ENCODE peak calls at places on chromosomes 2 and 18, in seven cellular contexts. L is tibial artery, Y is AG10803, J is spleen, W is brain microvascular endothelial cell, N is vagina, E is psoas muscle. U is an unnamed sample.

GRCh38 chr2:8543412-8544167 is 138.3 kb upstream of the ID2 start:
- DNase-seq in J (peak), E (peak), L (peak), W (peak), Y (peak), N (no peak), U (no peak)

GRCh38 chr2:233822781-233823730 is 31.3 kb downstream of the HJURP start:
- DNase-seq in E (no peak), L (peak), J (no peak), Y (no peak), N (no peak), W (no peak), U (no peak)

GRCh38 chr2:68218343-68218901 is 33.9 kb downstream of the PPP3R1 start:
- DNase-seq in W (no peak), Y (no peak), L (no peak), J (no peak), N (no peak), E (no peak), U (no peak)

GRCh38 chr2:55159752-55160151 is 72.3 kb downstream of the CLHC1 start:
- DNase-seq in Y (no peak), E (no peak), J (no peak), N (no peak), W (no peak), L (no peak), U (no peak)

GRCh38 chr2:75241696-75242095 is 42.4 kb upstream of the TACR1 start:
- DNase-seq in L (no peak), W (peak), J (no peak), E (no peak), Y (no peak), N (no peak), U (no peak)

GRCh38 chr2:1544478-1545069 is 131.3 kb downstream of the TPO start:
- DNase-seq in E (no peak), Y (peak), J (no peak), L (no peak), W (peak), N (no peak), U (no peak)

GRCh38 chr2:50143822-50144575 is 887.9 kb downstream of the NRXN1 start:
- DNase-seq in J (no peak), N (no peak), E (no peak), Y (peak), L (no peak), W (peak), U (peak)

GRCh38 chr2:58065248-58065647 is 18.6 kb downstream of the VRK2 start:
- DNase-seq in Y (no peak), W (no peak), J (no peak), E (no peak), N (no peak), L (no peak), U (no peak)

GRCh38 chr18:3935316-3935715 is 485.3 kb downstream of the TGIF1 start:
- DNase-seq in Y (no peak), W (no peak), L (no peak), E (no peak), J (no peak), N (no peak), U (no peak)

DNA sequence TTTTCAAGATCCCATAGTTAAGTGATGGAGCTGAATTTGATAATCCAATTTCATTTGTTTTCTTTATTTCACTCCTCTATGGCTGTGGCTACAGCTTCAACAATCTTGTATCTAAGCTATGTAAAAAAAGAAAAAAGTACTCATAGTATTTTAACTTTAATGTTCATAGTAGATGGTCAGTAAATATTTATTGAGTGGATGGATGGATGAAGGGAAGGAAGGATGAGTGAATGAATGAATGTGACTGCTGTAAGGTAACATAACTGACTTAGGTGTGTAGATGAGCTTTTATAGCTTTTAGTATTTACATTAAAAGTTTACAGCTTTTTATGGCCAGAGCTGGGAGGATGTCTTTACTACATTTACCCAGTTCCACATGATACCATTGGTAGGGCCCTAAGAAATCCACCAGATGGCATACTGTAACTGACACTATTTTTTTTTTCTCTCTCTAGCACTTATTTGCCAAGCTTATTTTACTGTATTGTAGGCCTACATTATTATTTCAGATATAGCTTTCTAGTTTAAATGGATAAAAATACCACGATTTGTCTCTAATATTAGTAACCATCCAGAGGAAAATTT is 13.4 kb upstream of the HRH4 start:
- DNase-seq in J (no peak), N (no peak), E (no peak), Y (no peak), L (no peak), W (no peak), U (no peak)
- TF ChIP-seq CTCF in J (no peak), N (no peak), E (no peak), Y (no peak), L (no peak), W (peak), U (no peak)

GRCh38 chr2:211854832-211855231 is 683.8 kb downstream of the ERBB4 start:
- DNase-seq in L (no peak), Y (no peak), W (no peak), N (no peak), E (no peak), J (no peak), U (no peak)
- TF ChIP-seq CTCF in L (no peak), Y (no peak), W (no peak), N (no peak), E (no peak), J (no peak), U (no peak)

DNA sequence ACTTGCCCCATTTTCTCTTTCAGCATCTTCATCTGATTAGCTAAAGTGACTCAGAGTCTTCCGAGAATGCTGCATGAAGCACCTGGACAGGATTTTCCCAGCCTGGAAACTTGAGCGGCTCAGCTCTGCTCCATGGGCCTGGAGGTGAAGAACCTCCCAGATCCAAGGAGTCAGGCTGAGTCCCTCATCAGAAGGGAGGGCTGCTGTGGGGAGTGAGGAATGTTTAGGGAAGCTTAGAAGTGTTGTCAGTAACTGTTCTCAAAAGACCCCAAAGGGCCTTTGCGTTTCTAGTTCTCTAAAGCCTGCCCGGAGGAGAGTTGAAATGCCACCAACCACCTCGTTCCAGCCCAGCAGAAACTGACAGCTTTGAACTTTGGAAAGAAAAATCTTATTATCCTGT is 157.1 kb downstream of the CLIP4 start:
- DNase-seq in E (no peak), L (peak), Y (no peak), W (no peak), N (no peak), J (no peak), U (no peak)
- TF ChIP-seq CTCF in E (no peak), L (no peak), Y (no peak), W (no peak), N (no peak), J (no peak), U (no peak)

DNA sequence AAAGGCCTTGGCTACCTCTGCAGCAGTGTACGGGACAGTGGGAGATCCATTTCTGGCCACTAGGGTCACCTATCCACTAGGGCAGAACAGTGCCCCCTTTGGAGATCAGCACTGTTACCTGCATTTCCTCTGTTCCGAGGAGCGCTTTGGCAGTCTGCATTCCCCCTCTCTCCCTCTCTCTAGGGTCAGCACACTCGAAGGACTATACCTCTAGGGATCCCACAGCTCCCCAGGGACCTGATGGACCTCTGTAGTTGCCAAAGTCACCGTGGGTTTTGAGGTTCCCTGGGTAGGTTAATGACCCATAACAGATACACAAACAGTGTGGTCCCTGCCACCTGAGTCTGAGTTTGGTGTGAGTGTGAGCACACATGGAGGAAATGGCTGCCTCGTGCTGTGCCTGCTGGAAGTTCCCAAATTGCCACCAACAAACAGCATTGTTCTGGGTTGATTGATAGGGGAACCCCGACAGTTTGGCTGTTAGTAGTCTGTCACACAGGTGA is 99.8 kb upstream of the VWC2L start:
- DNase-seq in E (no peak), J (no peak), Y (no peak), N (no peak), L (no peak), W (no peak), U (peak)
- TF ChIP-seq CTCF in E (no peak), J (no peak), Y (no peak), N (no peak), L (no peak), W (peak), U (peak)

GRCh38 chr2:46073540-46074018 is 223.6 kb upstream of the EPAS1 start:
- DNase-seq in Y (peak), N (no peak), L (no peak), J (no peak), E (no peak), W (peak), U (peak)

GRCh38 chr2:46077522-46078062 is 219.6 kb upstream of the EPAS1 start:
- DNase-seq in W (no peak), J (no peak), Y (no peak), N (no peak), L (no peak), E (no peak), U (no peak)

GRCh38 chr2:46076251-46076650 is 221.0 kb upstream of the EPAS1 start:
- DNase-seq in L (no peak), J (no peak), Y (peak), N (no peak), W (no peak), E (no peak), U (no peak)

GRCh38 chr2:46074501-46074900 is 222.7 kb upstream of the EPAS1 start:
- DNase-seq in J (no peak), L (no peak), W (no peak), N (no peak), E (no peak), Y (no peak), U (no peak)

DNA sequence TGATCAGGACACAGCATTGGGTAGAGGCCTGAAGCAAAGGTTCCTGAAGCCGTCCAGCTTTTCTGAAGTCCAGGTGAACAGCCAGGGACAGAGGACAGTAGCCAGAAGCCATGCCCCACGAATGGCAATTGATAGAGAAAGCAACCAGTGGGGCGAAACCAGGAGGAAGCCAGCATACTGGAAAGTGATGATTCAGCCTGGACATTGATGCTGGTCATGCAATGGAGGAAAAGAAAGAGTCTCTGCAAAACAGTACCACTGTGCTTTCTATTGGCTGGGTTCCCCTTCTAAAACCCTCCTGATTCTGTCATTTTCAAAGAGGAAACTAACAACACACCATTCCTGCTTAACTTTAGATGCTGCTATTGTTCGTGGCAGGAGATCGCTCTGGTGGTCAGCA is 221.4 kb upstream of the EPAS1 start:
- DNase-seq in Y (no peak), W (no peak), N (no peak), E (no peak), J (no peak), L (no peak), U (no peak)
- TF ChIP-seq CTCF in Y (no peak), W (no peak), N (no peak), E (no peak), J (no peak), L (no peak), U (no peak)

DNA sequence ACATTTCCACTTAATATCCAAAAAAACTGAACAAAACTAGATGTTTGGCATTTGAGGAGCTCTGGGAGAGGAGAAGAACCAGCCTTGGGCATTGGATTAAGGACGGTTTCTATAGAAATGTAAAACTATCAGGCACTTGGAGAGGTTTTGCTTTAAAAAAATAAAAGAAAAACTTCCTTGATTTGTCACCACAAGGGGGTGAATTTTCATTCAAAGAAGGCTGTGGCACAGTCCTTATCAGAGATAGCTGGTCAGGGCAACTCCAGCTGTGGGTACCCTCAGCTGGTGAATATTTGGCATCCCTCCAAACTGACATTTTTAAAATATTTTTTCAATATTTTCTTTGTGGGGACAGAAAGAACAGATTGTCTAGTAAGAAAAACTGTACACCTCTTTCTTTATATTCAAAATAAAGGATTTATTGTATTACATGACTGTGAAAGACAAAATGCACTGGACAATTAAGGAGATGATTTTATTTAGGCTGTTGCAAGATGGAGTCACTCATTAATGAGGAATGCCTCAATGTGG is 46.1 kb upstream of the TBC1D8 start:
- DNase-seq in L (no peak), W (no peak), J (no peak), N (no peak), E (no peak), Y (no peak), U (peak)
- TF ChIP-seq CTCF in L (no peak), W (peak), J (peak), N (no peak), E (no peak), Y (peak), U (peak)

GRCh38 chr2:144452169-144453038 is 67.5 kb downstream of the ZEB2 start:
- DNase-seq in W (peak), N (no peak), Y (peak), E (no peak), L (no peak), J (no peak), U (peak)
- TF ChIP-seq CTCF in W (peak), N (no peak), Y (peak), E (peak), L (peak), J (no peak), U (no peak)

GRCh38 chr18:51135795-51136194 is 61.7 kb downstream of the MEX3C start:
- DNase-seq in J (no peak), E (no peak), W (no peak), Y (no peak), L (no peak), N (no peak), U (peak)
- TF ChIP-seq CTCF in J (peak), E (no peak), W (peak), Y (peak), L (no peak), N (no peak), U (peak)